ENCODE peak calls at places on chromosomes 2 and 18, in ten cellular contexts. Y is HCT116, B is MM.1S, F is heart right ventricle, E is psoas muscle, X is left ventricle myocardium inferior, G is fibroblast of lung, V is cardiac muscle cell, T is neural progenitor cell, Z is A549. P is an unnamed sample. For H3K4me1, the result is how much of the 10 kb centered on the place peaks cover.

GRCh38 chr2:146295080-146295670 is 1549.7 kb upstream of the ACVR2A start:
- DNase-seq in Y (no peak), B (no peak), F (no peak), E (no peak), X (no peak), G (peak), V (no peak), T (no peak), Z (peak), P (no peak)

GRCh38 chr2:121429119-121429903 is 101.4 kb upstream of the RNU4ATAC start:
- DNase-seq in Y (no peak), B (no peak), F (no peak), E (no peak), X (no peak), G (no peak), V (peak), T (no peak), Z (no peak), P (no peak)

GRCh38 chr2:234395801-234396478 is 100.9 kb downstream of the ARL4C start:
- DNase-seq in Y (no peak), B (no peak), F (no peak), E (no peak), X (no peak), G (no peak), V (no peak), T (peak), Z (no peak), P (no peak)

GRCh38 chr2:22900674-22901073 is 484.3 kb upstream of the KLHL29 start:
- DNase-seq in Y (no peak), B (no peak), F (no peak), E (no peak), X (no peak), G (no peak), V (no peak), T (no peak), Z (no peak), P (no peak)

GRCh38 chr18:36015629-36016028 is 43.1 kb downstream of the RMP24 start:
- DNase-seq in Y (no peak), B (peak), F (no peak), E (no peak), X (no peak), G (no peak), V (no peak), T (no peak), Z (no peak), P (no peak)

GRCh38 chr2:106269591-106270291 is 75.6 kb upstream of the UXS1 start:
- DNase-seq in Y (no peak), B (peak), F (peak), E (peak), X (peak), G (no peak), V (peak), T (no peak), Z (peak), P (no peak)

GRCh38 chr18:60895181-60895580 is 438.0 kb upstream of the CDH20 start:
- DNase-seq in Y (no peak), B (no peak), F (no peak), E (no peak), X (no peak), G (peak), V (peak), T (no peak), Z (no peak), P (no peak)

GRCh38 chr2:30293303-30293912 is 62.1 kb downstream of the LBH start:
- DNase-seq in Y (peak), B (no peak), F (no peak), E (no peak), X (no peak), G (peak), V (peak), T (no peak), Z (peak), P (no peak)

GRCh38 chr18:61031626-61032025 is 301.6 kb upstream of the CDH20 start:
- DNase-seq in Y (no peak), B (no peak), F (no peak), E (no peak), X (no peak), G (no peak), V (no peak), T (no peak), Z (no peak), P (no peak)

GRCh38 chr2:240333985-240334384 is 101.5 kb upstream of the GPC1 start:
- DNase-seq in Y (no peak), B (no peak), F (no peak), E (no peak), X (no peak), G (peak), V (peak), T (no peak), Z (no peak), P (no peak)

GRCh38 chr2:66301073-66301766 is 133.7 kb upstream of the MEIS1 start:
- DNase-seq in Y (no peak), B (no peak), F (peak), E (peak), X (peak), G (peak), V (peak), T (no peak), Z (no peak), P (no peak)

GRCh38 chr18:31512203-31512764 is 14.3 kb downstream of the DSG2 start:
- DNase-seq in Y (no peak), B (no peak), F (no peak), E (no peak), X (no peak), G (peak), V (peak), T (no peak), Z (peak), P (peak)

GRCh38 chr2:206480161-206480560 is 36.8 kb downstream of the ADAM23 start:
- DNase-seq in Y (no peak), B (no peak), F (no peak), E (no peak), X (no peak), G (no peak), V (no peak), T (no peak), Z (no peak), P (no peak)

GRCh38 chr2:18473241-18473841 is 87.1 kb downstream of the RDH14 start:
- DNase-seq in Y (no peak), B (no peak), F (peak), E (peak), X (peak), G (peak), V (peak), T (no peak), Z (no peak), P (no peak)

GRCh38 chr2:57543211-57543610 is 503.4 kb upstream of the VRK2 start:
- DNase-seq in Y (no peak), B (no peak), F (no peak), E (no peak), X (no peak), G (no peak), V (no peak), T (no peak), Z (no peak), P (no peak)

GRCh38 chr2:23385748-23386421 is 906 bp downstream of the KLHL29 start:
- DNase-seq in Y (no peak), B (no peak), F (no peak), E (no peak), X (peak), G (no peak), V (no peak), T (peak), Z (peak), P (no peak)

GRCh38 chr2:153478289-153479261 is at the start of gene RPRM:
- DNase-seq in Y (peak), B (no peak), F (peak), E (peak), X (peak), G (peak), V (peak), T (peak), Z (peak), P (peak)

GRCh38 chr18:67402543-67402942 is 114.0 kb downstream of the DSEL start:
- DNase-seq in Y (no peak), B (no peak), F (no peak), E (no peak), X (no peak), G (peak), V (peak), T (no peak), Z (no peak), P (no peak)

GRCh38 chr2:12046641-12047040 is 300.2 kb downstream of the LPIN1 start:
- DNase-seq in Y (no peak), B (no peak), F (no peak), E (no peak), X (no peak), G (peak), V (peak), T (no peak), Z (no peak), P (no peak)

GRCh38 chr2:205660521-205661124 is 21.7 kb upstream of the NRP2 start:
- DNase-seq in Y (no peak), B (no peak), F (no peak), E (no peak), X (no peak), G (peak), V (peak), T (no peak), Z (peak), P (no peak)

GRCh38 chr2:190069936-190070696 is 7.6 kb upstream of the MSTN start:
- DNase-seq in Y (peak), B (peak), F (peak), E (no peak), X (no peak), G (peak), V (peak), T (peak), Z (peak), P (no peak)

GRCh38 chr18:67280843-67281242 is 235.7 kb downstream of the DSEL start:
- DNase-seq in Y (no peak), B (no peak), F (no peak), E (no peak), X (no peak), G (no peak), V (no peak), T (no peak), Z (no peak), P (no peak)

GRCh38 chr18:45828917-45829811 is 3.7 kb downstream of the SIGLEC15 start:
- DNase-seq in Y (no peak), B (no peak), F (no peak), E (no peak), X (no peak), G (no peak), V (no peak), T (no peak), Z (no peak), P (no peak)

GRCh38 chr2:229050063-229050635 is 220.9 kb downstream of the PID1 start:
- DNase-seq in Y (no peak), B (no peak), F (no peak), E (no peak), X (no peak), G (peak), V (no peak), T (no peak), Z (no peak), P (no peak)

GRCh38 chr2:191386938-191387536 is 141.8 kb downstream of the MYO1B start:
- DNase-seq in Y (no peak), B (no peak), F (no peak), E (no peak), X (no peak), G (peak), V (peak), T (no peak), Z (no peak), P (no peak)

GRCh38 chr2:36482576-36483214 is 115.3 kb downstream of the FEZ2 start:
- DNase-seq in Y (no peak), B (no peak), F (no peak), E (no peak), X (no peak), G (peak), V (peak), T (no peak), Z (peak), P (no peak)

GRCh38 chr18:74652392-74652988 is 54.8 kb downstream of the ZNF407 start:
- DNase-seq in Y (peak), B (peak), F (no peak), E (no peak), X (no peak), G (peak), V (peak), T (peak), Z (peak), P (no peak)

GRCh38 chr2:180307096-180307495 is 300.0 kb upstream of the CWC22 start:
- DNase-seq in Y (no peak), B (no peak), F (no peak), E (no peak), X (no peak), G (no peak), V (no peak), T (no peak), Z (no peak), P (no peak)

GRCh38 chr2:165815742-165816141 is 21.7 kb upstream of the GALNT3 start:
- DNase-seq in Y (no peak), B (no peak), F (no peak), E (no peak), X (no peak), G (no peak), V (no peak), T (no peak), Z (no peak), P (no peak)

GRCh38 chr18:40414155-40414754 is 1540.8 kb upstream of the PIK3C3 start:
- DNase-seq in Y (no peak), B (no peak), F (no peak), E (no peak), X (no peak), G (peak), V (peak), T (no peak), Z (no peak), P (no peak)

GRCh38 chr2:877747-878146 is 72.9 kb upstream of the SNTG2 start:
- DNase-seq in Y (no peak), B (no peak), F (no peak), E (no peak), X (no peak), G (no peak), V (no peak), T (no peak), Z (no peak), P (no peak)

GRCh38 chr18:78542204-78542603 is 437.4 kb upstream of the SALL3 start:
- DNase-seq in Y (no peak), B (no peak), F (peak), E (no peak), X (peak), G (no peak), V (peak), T (no peak), Z (peak), P (no peak)

GRCh38 chr18:43278401-43278800 is 1.1 kb upstream of the SYT4 start:
- DNase-seq in Y (no peak), B (no peak), F (no peak), E (no peak), X (no peak), G (no peak), V (no peak), T (no peak), Z (no peak), P (no peak)

GRCh38 chr2:149744845-149745244 is 157.3 kb upstream of the MMADHC start:
- DNase-seq in Y (no peak), B (no peak), F (no peak), E (no peak), X (no peak), G (peak), V (peak), T (no peak), Z (peak), P (no peak)

GRCh38 chr2:222421626-222422025 is 2.7 kb upstream of the SGPP2 start:
- DNase-seq in Y (no peak), B (no peak), F (no peak), E (no peak), X (no peak), G (no peak), V (no peak), T (no peak), Z (no peak), P (no peak)

GRCh38 chr2:128473175-128474013 is 154.7 kb upstream of the HS6ST1 start:
- DNase-seq in Y (no peak), B (no peak), F (no peak), E (no peak), X (no peak), G (peak), V (peak), T (peak), Z (no peak), P (no peak)

GRCh38 chr2:164840930-164841718 is 499 bp downstream of the COBLL1 start:
- DNase-seq in Y (peak), B (peak), F (peak), E (peak), X (peak), G (peak), V (peak), T (peak), Z (peak), P (peak)

DNA sequence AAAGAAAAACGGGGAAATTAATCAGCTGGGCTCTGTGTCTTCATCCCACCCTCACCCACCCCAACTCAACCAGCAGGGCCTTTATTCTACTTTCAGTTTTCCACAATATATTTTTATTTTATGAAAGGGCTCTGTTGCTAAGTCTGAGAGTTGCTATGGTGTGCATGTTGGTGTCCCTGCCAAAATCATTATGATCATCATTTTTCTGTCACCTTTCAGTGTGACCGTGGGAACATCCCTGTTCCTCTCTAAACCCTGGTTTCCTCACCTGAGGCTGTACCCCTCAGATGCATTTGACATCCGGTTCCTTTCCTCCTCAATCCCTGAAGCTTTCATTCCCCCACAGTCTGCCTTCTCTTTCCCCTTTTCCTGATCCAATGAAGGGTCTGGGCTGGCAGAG is 180.5 kb downstream of the ZFP36L2 start:
- DNase-seq in Y (no peak), B (no peak), F (no peak), E (no peak), X (no peak), G (no peak), V (no peak), T (no peak), Z (no peak), P (no peak)
- H3K4me1 ChIP-seq in Y (under half), B (under half), F (half or more), E (under half), X (under half), G (under half), V (under half), T (under half), Z (under half), P (under half)

GRCh38 chr18:49835405-49835804 is 22.1 kb upstream of the ACAA2 start:
- DNase-seq in Y (no peak), B (no peak), F (no peak), E (no peak), X (no peak), G (no peak), V (no peak), T (no peak), Z (no peak), P (no peak)

GRCh38 chr18:49837889-49838288 is 24.6 kb upstream of the ACAA2 start:
- DNase-seq in Y (no peak), B (no peak), F (no peak), E (no peak), X (no peak), G (no peak), V (no peak), T (no peak), Z (no peak), P (no peak)

GRCh38 chr18:49838381-49838780 is 25.0 kb upstream of the ACAA2 start:
- DNase-seq in Y (no peak), B (no peak), F (no peak), E (no peak), X (no peak), G (no peak), V (no peak), T (no peak), Z (no peak), P (no peak)

GRCh38 chr18:49841236-49842217 is 28.2 kb upstream of the ACAA2 start:
- DNase-seq in Y (no peak), B (no peak), F (no peak), E (no peak), X (no peak), G (no peak), V (no peak), T (no peak), Z (no peak), P (no peak)

GRCh38 chr18:49839012-49839411 is 25.7 kb upstream of the ACAA2 start:
- DNase-seq in Y (peak), B (no peak), F (no peak), E (no peak), X (no peak), G (no peak), V (peak), T (no peak), Z (peak), P (peak)
- TF ChIP-seq CTCF in Y (no peak), B (no peak), F (no peak), E (no peak), X (no peak), G (no peak), V (no peak), T (no peak), Z (no peak), P (peak)

GRCh38 chr2:101616411-101616810 is 81.1 kb upstream of the MAP4K4 start:
- DNase-seq in Y (no peak), B (no peak), F (no peak), E (no peak), X (peak), G (peak), V (peak), T (no peak), Z (no peak), P (no peak)
- H3K4me3 ChIP-seq in Y (no peak), B (no peak), F (no peak), E (no peak), X (peak), G (no peak), V (no peak), T (no peak), Z (no peak), P (no peak)

GRCh38 chr2:20539133-20539719 is 92.4 kb downstream of the RHOB start:
- DNase-seq in Y (no peak), B (no peak), F (no peak), E (peak), X (no peak), G (peak), V (peak), T (no peak), Z (no peak), P (peak)
- H3K4me1 ChIP-seq in Y (under half), B (under half), F (under half), E (half or more), X (half or more), G (under half), V (under half), T (under half), Z (under half), P (under half)

GRCh38 chr2:102592601-102593000 is 26.8 kb upstream of the SLC9A2 start:
- DNase-seq in Y (no peak), B (no peak), F (no peak), E (no peak), X (no peak), G (peak), V (peak), T (peak), Z (peak), P (no peak)
- TF ChIP-seq CTCF in Y (peak), B (peak), F (peak), E (peak), X (peak), G (peak), V (peak), T (peak), Z (peak), P (peak)

GRCh38 chr2:197427204-197427603 is 7.6 kb downstream of the SF3B1 start:
- DNase-seq in Y (no peak), B (no peak), F (no peak), E (no peak), X (no peak), G (no peak), V (peak), T (no peak), Z (no peak), P (no peak)
- H3K4me3 ChIP-seq in Y (no peak), B (no peak), F (no peak), E (no peak), X (no peak), G (no peak), V (no peak), T (no peak), Z (no peak), P (no peak)

DNA sequence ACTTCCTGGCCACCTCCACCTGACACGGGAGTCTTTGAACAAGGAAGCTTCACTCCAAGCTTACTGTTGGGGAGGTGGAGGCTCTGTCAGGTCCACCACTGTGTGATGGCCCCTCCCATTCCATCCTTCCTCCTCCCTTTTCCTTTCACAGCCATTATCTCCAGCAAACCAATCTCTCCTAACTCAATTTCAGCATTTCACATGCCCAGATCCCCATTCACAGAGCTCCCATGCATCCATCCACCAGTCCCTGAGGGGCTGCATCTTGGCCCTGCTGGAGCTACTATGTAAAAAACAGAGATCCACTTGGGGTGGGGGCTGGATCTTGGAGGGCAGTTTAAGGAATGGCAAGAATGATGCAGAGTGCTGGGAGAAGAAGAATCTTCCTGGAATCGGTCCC is 129.0 kb upstream of the COPS8 start:
- DNase-seq in Y (no peak), B (no peak), F (no peak), E (no peak), X (no peak), G (no peak), V (no peak), T (no peak), Z (no peak), P (no peak)
- H3K4me1 ChIP-seq in Y (under half), B (under half), F (under half), E (under half), X (under half), G (under half), V (under half), T (under half), Z (under half), P (under half)

P was measured in RWPE2.